ENCODE peak calls at places on chromosomes 16 and 17, in seven cellular contexts. W is HFFc6, X is AG04449, F is tibial artery, P is RWPE1, T is fibroblast of the aortic adventitia, G is cardiac muscle cell. I is an unnamed sample.

GRCh38 chr17:76816590-76817135 is 51.5 kb upstream of the MGAT5B start:
- DNase-seq in X (no peak), G (peak), W (peak), P (peak), F (no peak), T (peak), I (peak)

GRCh38 chr17:79622201-79622601 is 11.3 kb upstream of the RBFOX3 start:
- DNase-seq in X (no peak), P (no peak), T (no peak), F (peak), G (no peak), W (no peak), I (no peak)

GRCh38 chr17:5877948-5878347 is 192.2 kb upstream of the WSCD1 start:
- DNase-seq in X (no peak), P (no peak), F (peak), T (peak), G (no peak), W (no peak), I (no peak)

GRCh38 chr17:58334661-58335060 is 6.1 kb upstream of the TSPOAP1 start:
- DNase-seq in W (no peak), P (no peak), F (no peak), T (no peak), X (no peak), G (no peak), I (no peak)

GRCh38 chr16:11256657-11257130 is 690 bp upstream of the SOCS1 start:
- DNase-seq in T (peak), G (peak), W (peak), F (peak), P (peak), X (no peak), I (no peak)

GRCh38 chr17:60170835-60171752 is 21.3 kb downstream of the CA4 start:
- DNase-seq in P (no peak), F (no peak), T (no peak), G (no peak), X (no peak), W (peak), I (no peak)

GRCh38 chr17:28385037-28385797 is 13.7 kb downstream of the SARM1 start:
- DNase-seq in F (no peak), G (no peak), P (no peak), X (no peak), W (no peak), T (no peak), I (peak)

GRCh38 chr17:11330871-11331270 is 89.9 kb downstream of the SHISA6 start:
- DNase-seq in F (no peak), X (no peak), G (peak), T (no peak), W (no peak), P (no peak), I (no peak)

GRCh38 chr16:89658221-89658879 is 714 bp downstream of the SPATA33 start:
- DNase-seq in X (no peak), P (peak), F (no peak), G (peak), T (no peak), W (no peak), I (peak)

GRCh38 chr17:56977673-56978395 is at the start of gene SCPEP1:
- DNase-seq in W (peak), T (peak), G (peak), P (peak), X (no peak), F (peak), I (peak)

GRCh38 chr16:85019659-85020245 is 7.8 kb upstream of the KIAA0513 start:
- DNase-seq in P (no peak), W (no peak), X (no peak), T (peak), G (no peak), F (no peak), I (no peak)

GRCh38 chr17:15036238-15036637 is 228.9 kb downstream of the PMP22 start:
- DNase-seq in W (no peak), F (no peak), X (no peak), G (no peak), P (no peak), T (no peak), I (no peak)

GRCh38 chr17:15038656-15039055 is 226.5 kb downstream of the PMP22 start:
- DNase-seq in G (no peak), F (no peak), X (peak), T (no peak), W (peak), P (peak), I (no peak)

GRCh38 chr17:15039366-15039765 is 225.8 kb downstream of the PMP22 start:
- DNase-seq in W (no peak), F (no peak), X (no peak), P (peak), T (no peak), G (no peak), I (no peak)
- TF ChIP-seq CTCF in W (no peak), F (no peak), X (no peak), P (no peak), T (no peak), G (no peak), I (no peak)

GRCh38 chr17:48012151-48012520 is 25.5 kb downstream of the COPZ2 start:
- DNase-seq in P (no peak), X (no peak), G (peak), T (no peak), F (no peak), W (no peak), I (peak)
- TF ChIP-seq CTCF in P (no peak), X (no peak), G (no peak), T (no peak), F (no peak), W (no peak), I (no peak)

GRCh38 chr17:68290268-68290954 is 516 bp downstream of the SLC16A6 start:
- DNase-seq in W (no peak), G (peak), T (no peak), F (no peak), P (no peak), X (no peak), I (peak)

GRCh38 chr17:68290955-68291835 is at the start of the genes ARSG and SLC16A6:
- DNase-seq in G (peak), P (peak), F (no peak), X (no peak), W (no peak), T (no peak), I (peak)

GRCh38 chr17:68293490-68294195 is 2.3 kb downstream of the ARSG start:
- DNase-seq in G (no peak), X (no peak), F (no peak), P (no peak), T (no peak), W (no peak), I (no peak)

GRCh38 chr17:68292689-68293040 is 1.4 kb downstream of the ARSG start:
- DNase-seq in T (no peak), W (no peak), P (no peak), F (no peak), X (no peak), G (no peak), I (no peak)

GRCh38 chr17:68291836-68292688 is 767 bp downstream of the ARSG start:
- DNase-seq in T (peak), P (peak), G (peak), W (peak), F (peak), X (no peak), I (peak)
- TF ChIP-seq CTCF in T (no peak), P (no peak), G (no peak), W (peak), F (no peak), X (no peak), I (no peak)

GRCh38 chr16:79334127-79334526 is 266.4 kb downstream of the MAF start:
- DNase-seq in T (no peak), G (peak), F (no peak), X (no peak), W (no peak), P (no peak), I (peak)
- TF ChIP-seq CTCF in T (no peak), G (no peak), F (no peak), X (no peak), W (no peak), P (no peak), I (peak)

DNA sequence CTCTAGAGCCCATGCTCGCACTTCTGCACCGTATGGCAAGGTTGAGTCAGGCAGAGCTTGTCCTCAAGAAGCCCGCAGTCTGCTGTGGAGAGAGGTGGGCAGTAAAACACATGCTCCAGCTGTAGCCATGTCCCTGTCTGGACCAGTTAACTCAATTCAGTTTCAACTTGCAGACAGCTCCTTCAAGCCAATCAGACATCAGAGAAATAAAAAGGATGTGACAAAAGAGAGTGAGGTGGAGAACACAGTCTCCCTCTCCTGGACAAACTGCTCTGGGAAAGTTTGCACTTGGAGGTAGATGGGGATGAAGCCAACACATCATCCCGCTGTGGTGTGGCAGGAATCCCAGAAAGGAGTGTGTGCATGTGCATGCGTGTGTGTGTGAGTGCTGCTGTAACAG is 358.5 kb upstream of the ASIC2 start:
- DNase-seq in P (peak), G (no peak), X (no peak), F (no peak), T (no peak), W (no peak), I (no peak)
- TF ChIP-seq CTCF in P (no peak), G (no peak), X (no peak), F (no peak), T (no peak), W (no peak), I (no peak)

I was measured in activated CD8-positive, alpha-beta T cell treated with anti-CD3 and anti-CD28 coated beads for 36 hours.